ENCODE peak calls at places on chromosome 17, in ten cellular contexts. F is NCI-H1105, J is fibroblast of mammary gland, O is IMR-90, X is NCI-H345, N is H1, Q is progenitor cell of endocrine pancreas, Z is KBM-7, S is NCI-H748 treated with DMSO at 0.1 percent for 48 hours, H is AG08395. C is an unnamed sample.

GRCh38 chr17:41402161-41402560 is 4.8 kb upstream of the KRT31 start:
- DNase-seq in F (no peak), J (peak), O (peak), X (no peak), N (no peak), Q (no peak), Z (no peak), S (no peak), H (no peak), C (no peak)

GRCh38 chr17:1197379-1197778 is 17.6 kb upstream of the ABR start:
- DNase-seq in F (no peak), J (peak), O (peak), X (no peak), N (no peak), Q (no peak), Z (peak), S (no peak), H (peak), C (peak)

GRCh38 chr17:62907961-62908360 is 58.1 kb upstream of the TANC2 start:
- DNase-seq in F (no peak), J (no peak), O (no peak), X (no peak), N (no peak), Q (no peak), Z (no peak), S (no peak), H (no peak), C (no peak)

GRCh38 chr17:74325743-74326379 is at the start of gene KIF19:
- DNase-seq in F (no peak), J (no peak), O (no peak), X (peak), N (no peak), Q (peak), Z (no peak), S (no peak), H (peak), C (peak)

GRCh38 chr17:35235289-35235688 is 7.6 kb upstream of the SLFN5 start:
- DNase-seq in F (no peak), J (no peak), O (no peak), X (no peak), N (no peak), Q (no peak), Z (no peak), S (no peak), H (no peak), C (no peak)

GRCh38 chr17:32496348-32497078 is 9.7 kb downstream of the CDK5R1 start:
- DNase-seq in F (no peak), J (peak), O (peak), X (no peak), N (no peak), Q (no peak), Z (no peak), S (no peak), H (peak), C (peak)

GRCh38 chr17:46194393-46195216 is 1.4 kb upstream of the KANSL1 start:
- DNase-seq in F (peak), J (peak), O (peak), X (peak), N (no peak), Q (no peak), Z (peak), S (peak), H (peak), C (peak)

GRCh38 chr17:72472116-72472515 is 351.3 kb downstream of the SOX9 start:
- DNase-seq in F (no peak), J (no peak), O (no peak), X (no peak), N (no peak), Q (no peak), Z (no peak), S (no peak), H (no peak), C (no peak)

GRCh38 chr17:56319531-56319930 is 166.3 kb downstream of the ANKFN1 start:
- DNase-seq in F (peak), J (peak), O (peak), X (peak), N (no peak), Q (no peak), Z (peak), S (peak), H (peak), C (peak)

GRCh38 chr17:601462-602303 is 113.0 kb downstream of the VPS53 start:
- DNase-seq in F (no peak), J (peak), O (peak), X (no peak), N (no peak), Q (no peak), Z (peak), S (no peak), H (no peak), C (peak)

GRCh38 chr17:78779848-78780247 is 2.2 kb downstream of the CYTH1 start:
- DNase-seq in F (no peak), J (no peak), O (no peak), X (peak), N (no peak), Q (no peak), Z (no peak), S (no peak), H (no peak), C (no peak)

GRCh38 chr17:79826210-79826680 is 13.0 kb downstream of the CBX4 start:
- DNase-seq in F (no peak), J (no peak), O (peak), X (no peak), N (no peak), Q (no peak), Z (peak), S (no peak), H (no peak), C (no peak)

GRCh38 chr17:27878776-27879562 is 14.2 kb downstream of the LYRM9 start:
- DNase-seq in F (no peak), J (no peak), O (no peak), X (peak), N (no peak), Q (no peak), Z (no peak), S (no peak), H (no peak), C (peak)

GRCh38 chr17:21191698-21192097 is 22.3 kb downstream of the TMEM11 start:
- DNase-seq in F (no peak), J (no peak), O (no peak), X (no peak), N (no peak), Q (no peak), Z (no peak), S (no peak), H (no peak), C (no peak)

GRCh38 chr17:17540278-17540906 is 44.2 kb upstream of the RASD1 start:
- DNase-seq in F (peak), J (no peak), O (no peak), X (peak), N (no peak), Q (no peak), Z (no peak), S (no peak), H (no peak), C (peak)

GRCh38 chr17:14903810-14904209 is 361.3 kb downstream of the PMP22 start:
- DNase-seq in F (no peak), J (no peak), O (peak), X (no peak), N (no peak), Q (no peak), Z (no peak), S (no peak), H (no peak), C (no peak)